ENCODE peak calls at places on chromosomes 2 and 18, in ten cellular contexts. One of them, this sample, is unnamed.

GRCh38 chr2:24304098-24304497 is 56.2 kb downstream of the ITSN2 start:
- DNase-seq in ELF-1: no peak
- DNase-seq in NCI-H1930: no peak
- DNase-seq in ELR: peak
- DNase-seq in MM.1S: no peak
- DNase-seq in BJ: peak
- DNase-seq in HS-5: peak
- DNase-seq in Peyer's patch: no peak
- DNase-seq in AG04450: peak
- DNase-seq in psoas muscle: peak
- DNase-seq in this sample: peak

GRCh38 chr2:55232863-55233657 is 572 bp downstream of the RPS27A start:
- DNase-seq in ELF-1: peak
- DNase-seq in NCI-H1930: no peak
- DNase-seq in ELR: peak
- DNase-seq in MM.1S: peak
- DNase-seq in BJ: no peak
- DNase-seq in HS-5: no peak
- DNase-seq in Peyer's patch: peak
- DNase-seq in AG04450: no peak
- DNase-seq in psoas muscle: peak
- DNase-seq in this sample: peak

GRCh38 chr2:209517436-209517835 is 93.6 kb downstream of the MAP2 start:
- DNase-seq in ELF-1: no peak
- DNase-seq in NCI-H1930: no peak
- DNase-seq in ELR: no peak
- DNase-seq in MM.1S: peak
- DNase-seq in BJ: no peak
- DNase-seq in HS-5: no peak
- DNase-seq in Peyer's patch: no peak
- DNase-seq in AG04450: no peak
- DNase-seq in psoas muscle: no peak
- DNase-seq in this sample: no peak

GRCh38 chr2:44118257-44118656 is 50.4 kb upstream of the PPM1B start:
- DNase-seq in ELF-1: no peak
- DNase-seq in NCI-H1930: no peak
- DNase-seq in ELR: peak
- DNase-seq in MM.1S: no peak
- DNase-seq in BJ: no peak
- DNase-seq in HS-5: peak
- DNase-seq in Peyer's patch: no peak
- DNase-seq in AG04450: no peak
- DNase-seq in psoas muscle: no peak
- DNase-seq in this sample: peak

GRCh38 chr18:23725827-23726661 is 36.8 kb downstream of the LAMA3 start:
- DNase-seq in ELF-1: no peak
- DNase-seq in NCI-H1930: no peak
- DNase-seq in ELR: no peak
- DNase-seq in MM.1S: no peak
- DNase-seq in BJ: no peak
- DNase-seq in HS-5: no peak
- DNase-seq in Peyer's patch: no peak
- DNase-seq in AG04450: no peak
- DNase-seq in psoas muscle: no peak
- DNase-seq in this sample: no peak

GRCh38 chr2:174442546-174443510 is 44.0 kb downstream of the GPR155 start:
- DNase-seq in ELF-1: peak
- DNase-seq in NCI-H1930: no peak
- DNase-seq in ELR: peak
- DNase-seq in MM.1S: no peak
- DNase-seq in BJ: peak
- DNase-seq in HS-5: peak
- DNase-seq in Peyer's patch: no peak
- DNase-seq in AG04450: peak
- DNase-seq in psoas muscle: no peak
- DNase-seq in this sample: peak

GRCh38 chr2:58448065-58448507 is 207.0 kb upstream of the FANCL start:
- DNase-seq in ELF-1: peak
- DNase-seq in NCI-H1930: peak
- DNase-seq in ELR: peak
- DNase-seq in MM.1S: peak
- DNase-seq in BJ: no peak
- DNase-seq in HS-5: peak
- DNase-seq in Peyer's patch: no peak
- DNase-seq in AG04450: peak
- DNase-seq in psoas muscle: no peak
- DNase-seq in this sample: peak

GRCh38 chr2:208311321-208311720 is 45.3 kb downstream of the PIKFYVE start:
- DNase-seq in ELF-1: no peak
- DNase-seq in NCI-H1930: no peak
- DNase-seq in ELR: no peak
- DNase-seq in MM.1S: no peak
- DNase-seq in BJ: no peak
- DNase-seq in HS-5: no peak
- DNase-seq in Peyer's patch: no peak
- DNase-seq in AG04450: no peak
- DNase-seq in psoas muscle: no peak
- DNase-seq in this sample: no peak

GRCh38 chr2:8662239-8662879 is 19.5 kb upstream of the ID2 start:
- DNase-seq in ELF-1: no peak
- DNase-seq in NCI-H1930: no peak
- DNase-seq in ELR: peak
- DNase-seq in MM.1S: no peak
- DNase-seq in BJ: peak
- DNase-seq in HS-5: peak
- DNase-seq in Peyer's patch: no peak
- DNase-seq in AG04450: no peak
- DNase-seq in psoas muscle: no peak
- DNase-seq in this sample: peak

GRCh38 chr2:30417253-30417652 is 29.8 kb upstream of the LCLAT1 start:
- DNase-seq in ELF-1: peak
- DNase-seq in NCI-H1930: no peak
- DNase-seq in ELR: no peak
- DNase-seq in MM.1S: no peak
- DNase-seq in BJ: no peak
- DNase-seq in HS-5: no peak
- DNase-seq in Peyer's patch: no peak
- DNase-seq in AG04450: no peak
- DNase-seq in psoas muscle: peak
- DNase-seq in this sample: no peak

GRCh38 chr2:223884399-223884798 is 47.0 kb upstream of the AP1S3 start:
- DNase-seq in ELF-1: no peak
- DNase-seq in NCI-H1930: no peak
- DNase-seq in ELR: peak
- DNase-seq in MM.1S: no peak
- DNase-seq in BJ: no peak
- DNase-seq in HS-5: peak
- DNase-seq in Peyer's patch: no peak
- DNase-seq in AG04450: no peak
- DNase-seq in psoas muscle: no peak
- DNase-seq in this sample: peak

GRCh38 chr2:98216611-98217010 is 129.6 kb downstream of the VWA3B start:
- DNase-seq in ELF-1: no peak
- DNase-seq in NCI-H1930: no peak
- DNase-seq in ELR: no peak
- DNase-seq in MM.1S: no peak
- DNase-seq in BJ: no peak
- DNase-seq in HS-5: no peak
- DNase-seq in Peyer's patch: no peak
- DNase-seq in AG04450: no peak
- DNase-seq in psoas muscle: no peak
- DNase-seq in this sample: no peak

GRCh38 chr2:237473474-237474453 is 13.3 kb upstream of the MLPH start:
- DNase-seq in ELF-1: no peak
- DNase-seq in NCI-H1930: no peak
- DNase-seq in ELR: peak
- DNase-seq in MM.1S: no peak
- DNase-seq in BJ: no peak
- DNase-seq in HS-5: no peak
- DNase-seq in Peyer's patch: no peak
- DNase-seq in AG04450: no peak
- DNase-seq in psoas muscle: no peak
- DNase-seq in this sample: peak

GRCh38 chr2:220228310-220229006 is 601.0 kb downstream of the SLC4A3 start:
- DNase-seq in ELF-1: peak
- DNase-seq in NCI-H1930: no peak
- DNase-seq in ELR: peak
- DNase-seq in MM.1S: no peak
- DNase-seq in BJ: peak
- DNase-seq in HS-5: peak
- DNase-seq in Peyer's patch: no peak
- DNase-seq in AG04450: peak
- DNase-seq in psoas muscle: no peak
- DNase-seq in this sample: peak

GRCh38 chr2:215454519-215454918 is 18.7 kb upstream of the FN1 start:
- DNase-seq in ELF-1: no peak
- DNase-seq in NCI-H1930: no peak
- DNase-seq in ELR: peak
- DNase-seq in MM.1S: peak
- DNase-seq in BJ: no peak
- DNase-seq in HS-5: no peak
- DNase-seq in Peyer's patch: no peak
- DNase-seq in AG04450: no peak
- DNase-seq in psoas muscle: no peak
- DNase-seq in this sample: peak

GRCh38 chr2:138157372-138157771 is 193.1 kb downstream of the HNMT start:
- DNase-seq in ELF-1: no peak
- DNase-seq in NCI-H1930: no peak
- DNase-seq in ELR: no peak
- DNase-seq in MM.1S: peak
- DNase-seq in BJ: no peak
- DNase-seq in HS-5: no peak
- DNase-seq in Peyer's patch: no peak
- DNase-seq in AG04450: no peak
- DNase-seq in psoas muscle: no peak
- DNase-seq in this sample: no peak

GRCh38 chr2:65604246-65604645 is 171.8 kb upstream of the SPRED2 start:
- DNase-seq in ELF-1: no peak
- DNase-seq in NCI-H1930: no peak
- DNase-seq in ELR: peak
- DNase-seq in MM.1S: no peak
- DNase-seq in BJ: no peak
- DNase-seq in HS-5: no peak
- DNase-seq in Peyer's patch: no peak
- DNase-seq in AG04450: no peak
- DNase-seq in psoas muscle: no peak
- DNase-seq in this sample: peak

GRCh38 chr18:23617412-23618009 is 31.2 kb upstream of the NPC1 start:
- DNase-seq in ELF-1: no peak
- DNase-seq in NCI-H1930: no peak
- DNase-seq in ELR: no peak
- DNase-seq in MM.1S: peak
- DNase-seq in BJ: no peak
- DNase-seq in HS-5: no peak
- DNase-seq in Peyer's patch: no peak
- DNase-seq in AG04450: no peak
- DNase-seq in psoas muscle: no peak
- DNase-seq in this sample: no peak

GRCh38 chr2:58533376-58533775 is 292.3 kb upstream of the FANCL start:
- DNase-seq in ELF-1: no peak
- DNase-seq in NCI-H1930: no peak
- DNase-seq in ELR: peak
- DNase-seq in MM.1S: no peak
- DNase-seq in BJ: no peak
- DNase-seq in HS-5: no peak
- DNase-seq in Peyer's patch: no peak
- DNase-seq in AG04450: no peak
- DNase-seq in psoas muscle: no peak
- DNase-seq in this sample: no peak

GRCh38 chr18:48962857-48963554 is 12.2 kb upstream of the SMAD7 start:
- DNase-seq in ELF-1: peak
- DNase-seq in NCI-H1930: no peak
- DNase-seq in ELR: no peak
- DNase-seq in MM.1S: no peak
- DNase-seq in BJ: no peak
- DNase-seq in HS-5: no peak
- DNase-seq in Peyer's patch: no peak
- DNase-seq in AG04450: peak
- DNase-seq in psoas muscle: no peak
- DNase-seq in this sample: peak

GRCh38 chr2:24317491-24317920 is 42.8 kb downstream of the ITSN2 start:
- DNase-seq in ELF-1: no peak
- DNase-seq in NCI-H1930: no peak
- DNase-seq in ELR: no peak
- DNase-seq in MM.1S: no peak
- DNase-seq in BJ: no peak
- DNase-seq in HS-5: no peak
- DNase-seq in Peyer's patch: no peak
- DNase-seq in AG04450: no peak
- DNase-seq in psoas muscle: no peak
- DNase-seq in this sample: no peak

GRCh38 chr18:34972765-34973414 is 68.3 kb upstream of the MAPRE2 start:
- DNase-seq in ELF-1: no peak
- DNase-seq in NCI-H1930: no peak
- DNase-seq in ELR: peak
- DNase-seq in MM.1S: no peak
- DNase-seq in BJ: no peak
- DNase-seq in HS-5: no peak
- DNase-seq in Peyer's patch: no peak
- DNase-seq in AG04450: no peak
- DNase-seq in psoas muscle: no peak
- DNase-seq in this sample: no peak

GRCh38 chr18:21599585-21600525 is 649 bp downstream of the ESCO1 start:
- DNase-seq in ELF-1: no peak
- DNase-seq in NCI-H1930: peak
- DNase-seq in ELR: peak
- DNase-seq in MM.1S: peak
- DNase-seq in BJ: no peak
- DNase-seq in HS-5: no peak
- DNase-seq in Peyer's patch: no peak
- DNase-seq in AG04450: no peak
- DNase-seq in psoas muscle: peak
- DNase-seq in this sample: peak

GRCh38 chr2:164511738-164512137 is 109.5 kb downstream of the GRB14 start:
- DNase-seq in ELF-1: no peak
- DNase-seq in NCI-H1930: no peak
- DNase-seq in ELR: no peak
- DNase-seq in MM.1S: no peak
- DNase-seq in BJ: no peak
- DNase-seq in HS-5: no peak
- DNase-seq in Peyer's patch: no peak
- DNase-seq in AG04450: no peak
- DNase-seq in psoas muscle: no peak
- DNase-seq in this sample: no peak

GRCh38 chr2:217166241-217166640 is 306.4 kb upstream of the TNP1 start:
- DNase-seq in ELF-1: peak
- DNase-seq in NCI-H1930: no peak
- DNase-seq in ELR: peak
- DNase-seq in MM.1S: peak
- DNase-seq in BJ: no peak
- DNase-seq in HS-5: peak
- DNase-seq in Peyer's patch: no peak
- DNase-seq in AG04450: no peak
- DNase-seq in psoas muscle: no peak
- DNase-seq in this sample: peak

GRCh38 chr2:19898592-19899329 is 3.0 kb downstream of the TTC32 start:
- DNase-seq in ELF-1: no peak
- DNase-seq in NCI-H1930: no peak
- DNase-seq in ELR: no peak
- DNase-seq in MM.1S: no peak
- DNase-seq in BJ: no peak
- DNase-seq in HS-5: no peak
- DNase-seq in Peyer's patch: no peak
- DNase-seq in AG04450: no peak
- DNase-seq in psoas muscle: no peak
- DNase-seq in this sample: peak

GRCh38 chr2:168217920-168218319 is 29.5 kb downstream of the STK39 start:
- DNase-seq in ELF-1: no peak
- DNase-seq in NCI-H1930: no peak
- DNase-seq in ELR: no peak
- DNase-seq in MM.1S: no peak
- DNase-seq in BJ: no peak
- DNase-seq in HS-5: no peak
- DNase-seq in Peyer's patch: no peak
- DNase-seq in AG04450: no peak
- DNase-seq in psoas muscle: no peak
- DNase-seq in this sample: no peak

GRCh38 chr2:223688094-223688835 is 86.1 kb upstream of the SCG2 start:
- DNase-seq in ELF-1: peak
- DNase-seq in NCI-H1930: no peak
- DNase-seq in ELR: no peak
- DNase-seq in MM.1S: no peak
- DNase-seq in BJ: no peak
- DNase-seq in HS-5: no peak
- DNase-seq in Peyer's patch: no peak
- DNase-seq in AG04450: no peak
- DNase-seq in psoas muscle: no peak
- DNase-seq in this sample: no peak

This sample was measured in GM23248.